ENCODE peak calls at places on chromosome 6, in five cellular contexts. I, K, O, X and U are unnamed samples.

GRCh38 chr6:5072440-5072839 is 12.7 kb upstream of the PPP1R3G start:
- DNase-seq in O (no peak), X (no peak), I (no peak), K (no peak), U (no peak)

GRCh38 chr6:112216699-112217551 is 37.4 kb downstream of the LAMA4 start:
- DNase-seq in X (no peak), O (no peak), K (no peak), I (no peak), U (no peak)

GRCh38 chr6:135583256-135583758 is 85.8 kb upstream of the AHI1 start:
- DNase-seq in X (no peak), O (no peak), K (no peak), I (no peak), U (no peak)

GRCh38 chr6:31712296-31712695 is 2.9 kb upstream of the LY6G6D start:
- DNase-seq in K (no peak), I (peak; percentile 15), X (no peak), O (no peak), U (no peak)

GRCh38 chr6:138864343-138864890 is 68.5 kb downstream of the ECT2L start:
- DNase-seq in I (no peak), X (no peak), O (no peak), K (no peak), U (no peak)

GRCh38 chr6:56363796-56364195 is 116.4 kb upstream of the COL21A1 start:
- DNase-seq in X (no peak), O (no peak), K (no peak), I (no peak), U (no peak)

GRCh38 chr6:22828179-22829062 is 259.1 kb downstream of the HDGFL1 start:
- DNase-seq in O (no peak), K (no peak), X (peak; percentile 74), I (peak; percentile 30), U (no peak)

GRCh38 chr6:163226836-163227485 is 187.6 kb upstream of the QKI start:
- DNase-seq in K (no peak), I (no peak), O (no peak), X (no peak), U (no peak)

GRCh38 chr6:84362180-84362821 is 134.9 kb upstream of the CEP162 start:
- DNase-seq in I (no peak), X (no peak), O (no peak), K (no peak), U (no peak)

GRCh38 chr6:93644611-93645010 is 225.3 kb upstream of the EPHA7 start:
- DNase-seq in O (no peak), I (no peak), K (no peak), X (no peak), U (no peak)

GRCh38 chr6:88565836-88566235 is 397.6 kb downstream of the RNGTT start:
- DNase-seq in K (no peak), X (no peak), I (no peak), O (no peak), U (no peak)

GRCh38 chr6:140101367-140101766 is 726.9 kb upstream of the CITED2 start:
- DNase-seq in O (no peak), X (no peak), K (no peak), I (no peak), U (no peak)

GRCh38 chr6:36028088-36028886 is 679 bp downstream of the MAPK14 start:
- DNase-seq in K (peak; percentile 42), I (peak; percentile 27), O (peak; percentile 50), X (peak; percentile 37), U (peak; percentile 39)

GRCh38 chr6:133352046-133352445 is 110.9 kb downstream of the EYA4 start:
- DNase-seq in O (no peak), K (no peak), X (no peak), I (no peak), U (no peak)

GRCh38 chr6:113813207-113813606 is 43.9 kb upstream of the MARCKS start:
- DNase-seq in K (no peak), X (no peak), O (no peak), I (no peak), U (no peak)

GRCh38 chr6:132513821-132514545 is 1.1 kb upstream of the STX7 start:
- DNase-seq in X (no peak), O (no peak), I (no peak), K (no peak), U (no peak)

GRCh38 chr6:39849764-39850163 is 57.6 kb downstream of the DAAM2 start:
- DNase-seq in K (no peak), I (no peak), O (no peak), X (no peak), U (no peak)

GRCh38 chr6:127737009-127737486 is 160.1 kb downstream of the C6orf58 start:
- DNase-seq in O (peak; percentile 33), I (peak; percentile 41), X (peak; percentile 84), K (no peak), U (peak; percentile 45)

GRCh38 chr6:56757585-56757984 is 114.9 kb upstream of the DST start:
- DNase-seq in K (no peak), O (no peak), I (no peak), X (peak; percentile 44), U (peak; percentile 69)

GRCh38 chr6:35139470-35139869 is 1.7 kb downstream of the TCP11 start:
- DNase-seq in X (no peak), I (no peak), K (no peak), O (no peak), U (no peak)

GRCh38 chr6:164286021-164286420 is 871.5 kb downstream of the QKI start:
- DNase-seq in X (no peak), O (no peak), I (no peak), K (no peak), U (no peak)

GRCh38 chr6:116073765-116074450 is 13.2 kb upstream of the FRK start:
- DNase-seq in K (no peak), X (no peak), O (no peak), I (no peak), U (no peak)

GRCh38 chr6:80610821-80611220 is 504.4 kb downstream of the BCKDHB start:
- DNase-seq in X (no peak), I (no peak), K (no peak), O (no peak), U (no peak)

GRCh38 chr6:47084530-47084929 is 42.4 kb upstream of the ADGRF1 start:
- DNase-seq in I (no peak), K (no peak), X (no peak), O (no peak), U (no peak)

GRCh38 chr6:23091795-23092194 is 522.4 kb downstream of the HDGFL1 start:
- DNase-seq in X (no peak), O (no peak), I (no peak), K (no peak), U (no peak)

GRCh38 chr6:68777956-68778355 is 142.9 kb downstream of the ADGRB3 start:
- DNase-seq in I (peak; percentile 32), K (peak; percentile 31), X (no peak), O (no peak), U (no peak)

GRCh38 chr6:13432526-13433218 is 54.7 kb downstream of the GFOD1 start:
- DNase-seq in K (no peak), O (no peak), I (no peak), X (no peak), U (no peak)
- H3K4me1 ChIP-seq in K (peaks cover 35% of the 10 kb centered on the region), O (peaks cover 40% of the 10 kb centered on the region), I (peaks cover 50% of the 10 kb centered on the region), X (peaks cover 27% of the 10 kb centered on the region), U (peaks cover 11% of the 10 kb centered on the region)

DNA sequence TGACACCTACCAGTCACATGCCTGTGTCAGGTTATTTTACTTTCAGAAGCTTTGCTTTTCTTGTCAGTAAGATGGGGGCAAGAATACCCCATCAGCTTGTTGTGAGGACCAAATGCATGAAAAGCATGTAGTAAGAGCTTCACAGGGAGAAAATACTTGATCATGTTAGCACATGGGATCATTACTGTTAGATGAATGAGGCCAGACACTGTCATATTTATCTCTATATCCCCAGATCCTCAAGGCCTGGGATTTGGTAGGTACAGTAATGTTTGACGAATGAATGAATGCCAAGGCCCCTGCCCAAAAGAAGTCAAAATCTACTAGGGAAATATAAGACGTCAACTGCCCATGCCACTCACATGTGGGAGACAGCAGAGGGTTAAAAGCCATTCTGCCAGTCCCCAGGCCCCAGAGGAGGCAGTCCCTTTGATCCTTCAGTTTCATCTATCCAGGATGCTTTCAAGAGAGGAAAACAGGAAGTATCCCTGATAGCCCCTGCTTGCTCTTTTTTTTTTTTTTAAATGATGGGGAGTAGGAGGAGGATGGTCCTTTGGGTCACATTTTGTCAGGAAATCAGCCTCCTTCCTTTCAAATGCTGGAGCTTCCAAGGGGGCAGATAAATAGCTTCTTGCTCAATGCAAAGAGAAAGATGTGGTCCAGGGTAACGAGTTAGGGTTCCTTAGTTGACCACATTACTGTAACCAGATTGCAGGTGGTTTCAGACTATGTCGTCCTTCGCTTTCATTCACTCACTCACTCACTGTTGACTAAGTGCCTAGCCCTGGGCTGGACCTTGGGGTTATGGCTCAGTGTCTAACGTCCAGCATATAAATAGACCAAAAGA is 64.8 kb upstream of the PIM1 start:
- DNase-seq in K (no peak), O (no peak), I (no peak), X (peak; percentile 62), U (no peak)
- H3K4me1 ChIP-seq in K (peaks cover 8% of the 10 kb centered on the region), O (peaks cover 15% of the 10 kb centered on the region), I (peaks cover 18% of the 10 kb centered on the region), X (peaks cover 64% of the 10 kb centered on the region), U (peaks cover 22% of the 10 kb centered on the region)

GRCh38 chr6:125816828-125817280 is 26.1 kb downstream of the NCOA7 start:
- DNase-seq in X (no peak), O (no peak), K (no peak), I (no peak), U (no peak)
- H3K4me1 ChIP-seq in X (no peaks in the 10 kb centered on the region), O (peaks cover 3% of the 10 kb centered on the region), K (peaks cover 14% of the 10 kb centered on the region), I (peaks cover 52% of the 10 kb centered on the region), U (peaks cover 96% of the 10 kb centered on the region)

GRCh38 chr6:41714556-41715273 is 20.7 kb downstream of the TFEB start:
- DNase-seq in X (no peak), K (no peak), O (no peak), I (no peak), U (no peak)

GRCh38 chr6:41713161-41713649 is 22.2 kb downstream of the TFEB start:
- DNase-seq in X (no peak), K (no peak), O (no peak), I (peak; percentile 77), U (peak; percentile 86)

GRCh38 chr6:41711323-41712038 is 23.9 kb downstream of the TFEB start:
- DNase-seq in X (no peak), O (no peak), K (no peak), I (no peak), U (no peak)

GRCh38 chr6:41713650-41714291 is 21.6 kb downstream of the TFEB start:
- DNase-seq in K (no peak), X (no peak), O (no peak), I (peak; percentile 71), U (peak; percentile 62)

GRCh38 chr6:41712651-41713103 is 22.7 kb downstream of the TFEB start:
- DNase-seq in X (no peak), K (peak; percentile 55), I (peak; percentile 84), O (no peak), U (peak; percentile 92)
- H3K4me1 ChIP-seq in X (no peaks in the 10 kb centered on the region), K (peaks cover 30% of the 10 kb centered on the region), I (peaks cover 75% of the 10 kb centered on the region), O (peaks cover 24% of the 10 kb centered on the region), U (peaks cover 77% of the 10 kb centered on the region)

GRCh38 chr6:12345694-12346058 is 55.5 kb downstream of the EDN1 start:
- DNase-seq in O (no peak), X (no peak), K (no peak), I (no peak), U (no peak)
- H3K4me1 ChIP-seq in O (no peaks in the 10 kb centered on the region), X (no peaks in the 10 kb centered on the region), K (peaks cover 6% of the 10 kb centered on the region), I (no peaks in the 10 kb centered on the region), U (peaks cover 39% of the 10 kb centered on the region)